ENCODE peak calls at places on chromosomes 5 and 9, in six cellular contexts. W is CD8-positive, alpha-beta T cell; E is neural progenitor cell; T is A549; Z is dorsolateral prefrontal cortex; H is sigmoid colon. A is an unnamed sample.

GRCh38 chr5:16659536-16659935 is 42.7 kb upstream of the RETREG1 start:
- DNase-seq in W (no peak), E (no peak), Z (no peak), T (no peak), H (no peak), A (no peak)

GRCh38 chr9:105405514-105406131 is 42.2 kb upstream of the FSD1L start:
- DNase-seq in W (peak; percentile 40), E (peak; percentile 25), T (no peak), Z (no peak), H (no peak), A (no peak)

GRCh38 chr9:36154213-36154952 is 14.8 kb upstream of the CCIN start:
- DNase-seq in Z (peak; percentile 61), H (peak; percentile 81), T (peak; percentile 66), W (no peak), E (no peak), A (no peak)

GRCh38 chr5:150317048-150318003 is 14.6 kb upstream of the ARSI start:
- DNase-seq in W (no peak), Z (no peak), E (no peak), H (no peak), T (peak; percentile 94), A (no peak)

GRCh38 chr9:134585746-134586706 is 55.6 kb upstream of the COL5A1 start:
- DNase-seq in H (no peak), T (peak; percentile 50), E (no peak), W (no peak), Z (no peak), A (no peak)

GRCh38 chr9:15220658-15221310 is 86.2 kb downstream of the TTC39B start:
- DNase-seq in E (no peak), T (no peak), Z (no peak), H (no peak), W (no peak), A (no peak)

GRCh38 chr9:108300296-108301287 is 555.2 kb downstream of the ACTL7B start:
- DNase-seq in T (no peak), H (no peak), E (no peak), Z (no peak), W (no peak), A (no peak)

GRCh38 chr9:16866542-16866941 is 3.9 kb downstream of the BNC2 start:
- DNase-seq in W (no peak), H (no peak), T (no peak), Z (no peak), E (no peak), A (no peak)

GRCh38 chr5:109691248-109691574 is 1.5 kb downstream of the MAN2A1 start:
- DNase-seq in T (no peak), Z (no peak), H (no peak), W (no peak), E (no peak), A (no peak)

GRCh38 chr5:37876926-37877325 is 37.1 kb upstream of the GDNF start:
- DNase-seq in Z (no peak), H (no peak), E (no peak), W (no peak), T (no peak), A (no peak)

GRCh38 chr9:18421391-18421790 is 52.6 kb upstream of the ADAMTSL1 start:
- DNase-seq in E (no peak), Z (no peak), W (no peak), H (no peak), T (no peak), A (no peak)

GRCh38 chr5:150514708-150515211 is 6.8 kb downstream of the NDST1 start:
- DNase-seq in W (no peak), T (peak; percentile 65), E (no peak), H (no peak), Z (no peak), A (no peak)

GRCh38 chr5:140327589-140327988 is 18.8 kb downstream of the HBEGF start:
- DNase-seq in E (peak; percentile 72), W (no peak), Z (no peak), H (no peak), T (no peak), A (no peak)

GRCh38 chr5:113371788-113372196 is 63.0 kb downstream of the TSSK1B start:
- DNase-seq in E (no peak), Z (no peak), H (no peak), W (no peak), T (no peak), A (no peak)

GRCh38 chr9:86978986-86979385 is 31.7 kb upstream of the GAS1 start:
- DNase-seq in T (no peak), E (no peak), H (no peak), W (no peak), Z (no peak), A (no peak)

GRCh38 chr5:60346391-60346790 is 353.6 kb downstream of the DEPDC1B start:
- DNase-seq in E (no peak), H (no peak), T (no peak), Z (no peak), W (no peak), A (no peak)

GRCh38 chr9:100473271-100474081 is 527 bp downstream of the TMEFF1 start:
- DNase-seq in W (no peak), Z (no peak), T (peak; percentile 34), H (no peak), E (peak; percentile 80), A (no peak)

GRCh38 chr9:35262064-35262463 is 100.3 kb downstream of the UNC13B start:
- DNase-seq in E (no peak), H (no peak), Z (no peak), T (no peak), W (no peak), A (no peak)

GRCh38 chr9:38068866-38069628 is at the start of gene SHB:
- DNase-seq in Z (peak; percentile 68), T (peak; percentile 71), H (peak; percentile 88), E (peak; percentile 92), W (peak; percentile 76), A (peak; percentile 25)

GRCh38 chr5:173294673-173295320 is 33.4 kb downstream of the STC2 start:
- DNase-seq in E (peak; percentile 63), Z (no peak), W (no peak), T (no peak), H (no peak), A (no peak)

GRCh38 chr5:80659111-80659510 is 4.3 kb upstream of the DHFR start:
- DNase-seq in Z (no peak), T (no peak), W (no peak), H (no peak), E (no peak), A (no peak)

GRCh38 chr9:136564379-136564988 is 18.6 kb upstream of the NOTCH1 start:
- DNase-seq in H (peak; percentile 91), W (no peak), T (no peak), E (no peak), Z (peak; percentile 50), A (no peak)

GRCh38 chr5:42989198-42989597 is 50.9 kb downstream of the ANXA2R start:
- DNase-seq in E (no peak), W (no peak), T (no peak), Z (no peak), H (no peak), A (no peak)

GRCh38 chr9:89497978-89498844 is at the start of gene SEMA4D:
- DNase-seq in H (peak; percentile 89), E (peak; percentile 89), T (peak; percentile 70), Z (peak; percentile 66), W (peak; percentile 40), A (peak; percentile 45)

GRCh38 chr9:89498845-89499480 is 1.1 kb upstream of the SEMA4D start:
- DNase-seq in W (no peak), T (no peak), H (no peak), E (no peak), Z (no peak), A (no peak)

GRCh38 chr9:89497181-89497963 is 541 bp downstream of the SEMA4D start:
- DNase-seq in Z (no peak), T (no peak), W (no peak), H (no peak), E (peak; percentile 59), A (no peak)

GRCh38 chr9:89495824-89496555 is 1.9 kb downstream of the SEMA4D start:
- DNase-seq in Z (no peak), T (no peak), H (no peak), W (no peak), E (no peak), A (no peak)

GRCh38 chr9:89496645-89497044 is 1.3 kb downstream of the SEMA4D start:
- DNase-seq in W (no peak), T (no peak), Z (no peak), H (no peak), E (no peak), A (no peak)
- H3K4me3 ChIP-seq in W (peak overlapping the region; percentile 82), T (peak overlapping the region; percentile 97), Z (peak overlapping the region; percentile 82), H (peak overlapping the region; percentile 90), E (peak overlapping the region; percentile 94), A (peak overlapping the region; percentile 88)

GRCh38 chr9:126149661-126150060 is 177.0 kb upstream of the MVB12B start:
- DNase-seq in Z (no peak), T (no peak), W (no peak), E (no peak), H (no peak), A (no peak)
- H3K27ac ChIP-seq in Z (no peak overlapping the region), T (no peak overlapping the region), W (no peak overlapping the region), E (no peak overlapping the region), H (no peak overlapping the region), A (no peak overlapping the region)

DNA sequence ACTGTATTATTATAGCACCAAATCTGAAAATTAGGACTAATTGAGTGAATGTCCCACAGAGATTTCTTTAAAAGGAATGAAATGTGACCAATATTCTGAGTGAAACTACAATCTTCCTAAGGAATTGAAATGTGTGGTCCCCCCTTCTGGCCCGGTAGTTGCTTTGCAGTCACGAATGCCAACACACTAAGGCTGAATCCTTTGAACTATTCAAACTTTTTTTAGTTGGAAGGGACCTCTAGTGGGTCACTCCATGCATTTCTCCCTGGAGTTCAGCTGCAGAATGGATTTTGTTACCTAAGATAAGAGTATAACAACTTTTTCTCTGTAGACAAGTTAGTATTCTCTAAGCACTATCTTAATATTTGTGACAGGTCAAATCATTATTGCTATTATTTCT is 2.8 kb downstream of the CDH6 start:
- DNase-seq in H (no peak), T (peak; percentile 20), Z (no peak), W (no peak), E (peak; percentile 70), A (no peak)
- TF ChIP-seq CTCF in H (no peak), T (no peak), Z (peak; percentile 26), W (no peak), E (peak; percentile 67), A (peak; percentile 13)

GRCh38 chr9:121816845-121817450 is 165.5 kb downstream of the DAB2IP start:
- DNase-seq in H (no peak), W (no peak), E (no peak), Z (no peak), T (no peak), A (no peak)

GRCh38 chr9:121815084-121815483 is 163.7 kb downstream of the DAB2IP start:
- DNase-seq in T (no peak), Z (no peak), E (no peak), W (no peak), H (no peak), A (no peak)

GRCh38 chr9:121815556-121816448 is 164.4 kb downstream of the DAB2IP start:
- DNase-seq in T (no peak), Z (no peak), H (no peak), W (no peak), E (no peak), A (no peak)

GRCh38 chr9:121817476-121817875 is 166.0 kb downstream of the DAB2IP start:
- DNase-seq in W (no peak), Z (no peak), H (no peak), E (no peak), T (no peak), A (no peak)

DNA sequence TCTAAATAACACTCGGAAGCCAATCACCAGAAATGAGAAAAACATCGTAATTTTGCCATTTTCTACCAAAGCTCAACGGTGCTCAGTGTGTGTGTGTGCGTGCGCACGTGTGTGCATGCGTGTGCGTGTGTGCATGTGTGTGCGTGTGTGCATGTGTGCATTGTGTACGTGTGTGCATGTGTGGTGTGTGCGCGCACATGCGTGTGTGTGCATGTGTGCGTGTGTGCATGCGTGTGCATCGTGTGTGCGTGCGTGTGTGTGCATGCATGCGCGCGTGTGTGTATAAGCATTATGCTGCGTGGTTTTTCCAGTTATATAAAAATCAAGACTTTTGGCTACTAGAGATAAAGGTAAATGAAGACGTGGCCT is 165.0 kb downstream of the DAB2IP start:
- DNase-seq in H (no peak), Z (no peak), W (no peak), T (no peak), E (no peak), A (no peak)
- H3K4me3 ChIP-seq in H (no peak overlapping the region), Z (no peak overlapping the region), W (no peak overlapping the region), T (no peak overlapping the region), E (no peak overlapping the region), A (no peak overlapping the region)

A was measured in thoracic aorta.